ENCODE peak calls at places on chromosomes 3 and 15, in four cellular contexts. U, E, K and W are unnamed samples.

GRCh38 chr3:44885618-44886017 is 11.2 kb downstream of the TGM4 start:
- DNase-seq in U (no peak), E (peak; percentile 98), K (peak; percentile 97), W (peak; percentile 96)

GRCh38 chr15:42826251-42826890 is 89.4 kb upstream of the CDAN1 start:
- DNase-seq in U (no peak), E (no peak), K (no peak), W (no peak)

GRCh38 chr3:11603628-11604027 is 40.1 kb downstream of the VGLL4 start:
- DNase-seq in U (no peak), E (peak; percentile 65), K (peak; percentile 94), W (peak; percentile 97)

GRCh38 chr3:12729313-12729676 is 29.8 kb downstream of the TMEM40 start:
- DNase-seq in U (no peak), E (no peak), K (peak; percentile 41), W (peak; percentile 60)

GRCh38 chr3:8658326-8659212 is 14.0 kb upstream of the SSUH2 start:
- DNase-seq in U (no peak), E (no peak), K (peak; percentile 41), W (peak; percentile 21)

GRCh38 chr3:161213644-161214043 is 7.5 kb upstream of the NMD3 start:
- DNase-seq in U (no peak), E (no peak), K (no peak), W (no peak)

GRCh38 chr3:99413504-99413903 is 224.9 kb upstream of the COL8A1 start:
- DNase-seq in U (no peak), E (peak; percentile 86), K (peak; percentile 84), W (peak; percentile 76)

GRCh38 chr3:87350367-87351199 is 74.2 kb upstream of the POU1F1 start:
- DNase-seq in U (peak; percentile 8), E (peak; percentile 58), K (peak; percentile 51), W (peak; percentile 47)

GRCh38 chr3:143337387-143337786 is 217.8 kb downstream of the CHST2 start:
- DNase-seq in U (no peak), E (no peak), K (no peak), W (no peak)

GRCh38 chr15:101110681-101111569 is 140.9 kb downstream of the CHSY1 start:
- DNase-seq in U (no peak), E (no peak), K (no peak), W (no peak)

GRCh38 chr15:74385442-74386132 is 18.1 kb upstream of the CYP11A1 start:
- DNase-seq in U (no peak), E (no peak), K (no peak), W (no peak)

GRCh38 chr3:63279000-63279366 is 875 bp downstream of the SYNPR start:
- DNase-seq in U (no peak), E (no peak), K (no peak), W (no peak)

GRCh38 chr3:34783881-34784280 is 855.4 kb upstream of the ARPP21 start:
- DNase-seq in U (no peak), E (no peak), K (peak; percentile 3), W (no peak)